ENCODE peak calls at places on chromosome 4, in eight cellular contexts. One of them, this sample, is unnamed.

GRCh38 chr4:90727938-90728337 is 600.7 kb downstream of the CCSER1 start:
- DNase-seq in stimulated activated CD8-positive, alpha-beta memory T cell treated with anti-CD3 and anti-CD28 coated beads, Interleukin-12 subunit alpha, Interleukin-12 subunit beta, amount 100 ng/mL, for 4 hours: no peak
- DNase-seq in KG1: no peak
- DNase-seq in right cardiac atrium: no peak
- DNase-seq in brain pericyte: no peak
- DNase-seq in T-cell: no peak
- DNase-seq in choroid plexus epithelial cell: peak
- DNase-seq in NCI-H2081: no peak
- DNase-seq in this sample: no peak

GRCh38 chr4:87399148-87399547 is 8.2 kb upstream of the HSD17B11 start:
- DNase-seq in KG1: no peak
- DNase-seq in stimulated activated CD8-positive, alpha-beta memory T cell treated with anti-CD3 and anti-CD28 coated beads, Interleukin-12 subunit alpha, Interleukin-12 subunit beta, amount 100 ng/mL, for 4 hours: no peak
- DNase-seq in right cardiac atrium: no peak
- DNase-seq in brain pericyte: no peak
- DNase-seq in choroid plexus epithelial cell: no peak
- DNase-seq in NCI-H2081: no peak
- DNase-seq in T-cell: no peak
- DNase-seq in this sample: no peak

GRCh38 chr4:70895405-70895804 is 6.8 kb upstream of the MOB1B start:
- DNase-seq in T-cell: no peak
- DNase-seq in stimulated activated CD8-positive, alpha-beta memory T cell treated with anti-CD3 and anti-CD28 coated beads, Interleukin-12 subunit alpha, Interleukin-12 subunit beta, amount 100 ng/mL, for 4 hours: no peak
- DNase-seq in right cardiac atrium: no peak
- DNase-seq in KG1: no peak
- DNase-seq in choroid plexus epithelial cell: no peak
- DNase-seq in NCI-H2081: peak
- DNase-seq in brain pericyte: no peak
- DNase-seq in this sample: no peak

GRCh38 chr4:182806259-182807252 is 110.6 kb downstream of the DCTD start:
- DNase-seq in choroid plexus epithelial cell: peak
- DNase-seq in stimulated activated CD8-positive, alpha-beta memory T cell treated with anti-CD3 and anti-CD28 coated beads, Interleukin-12 subunit alpha, Interleukin-12 subunit beta, amount 100 ng/mL, for 4 hours: peak
- DNase-seq in right cardiac atrium: peak
- DNase-seq in T-cell: peak
- DNase-seq in KG1: no peak
- DNase-seq in NCI-H2081: peak
- DNase-seq in brain pericyte: peak
- DNase-seq in this sample: no peak

GRCh38 chr4:126604273-126604867 is 1028.4 kb upstream of the INTU start:
- DNase-seq in stimulated activated CD8-positive, alpha-beta memory T cell treated with anti-CD3 and anti-CD28 coated beads, Interleukin-12 subunit alpha, Interleukin-12 subunit beta, amount 100 ng/mL, for 4 hours: no peak
- DNase-seq in choroid plexus epithelial cell: peak
- DNase-seq in KG1: no peak
- DNase-seq in T-cell: no peak
- DNase-seq in NCI-H2081: peak
- DNase-seq in brain pericyte: no peak
- DNase-seq in right cardiac atrium: peak
- DNase-seq in this sample: no peak

GRCh38 chr4:26028793-26029511 is 114.9 kb downstream of the SMIM20 start:
- DNase-seq in right cardiac atrium: peak
- DNase-seq in KG1: peak
- DNase-seq in brain pericyte: no peak
- DNase-seq in NCI-H2081: no peak
- DNase-seq in stimulated activated CD8-positive, alpha-beta memory T cell treated with anti-CD3 and anti-CD28 coated beads, Interleukin-12 subunit alpha, Interleukin-12 subunit beta, amount 100 ng/mL, for 4 hours: peak
- DNase-seq in T-cell: peak
- DNase-seq in choroid plexus epithelial cell: peak
- DNase-seq in this sample: peak

GRCh38 chr4:57153207-57153606 is 43.0 kb upstream of the IGFBP7 start:
- DNase-seq in KG1: no peak
- DNase-seq in stimulated activated CD8-positive, alpha-beta memory T cell treated with anti-CD3 and anti-CD28 coated beads, Interleukin-12 subunit alpha, Interleukin-12 subunit beta, amount 100 ng/mL, for 4 hours: no peak
- DNase-seq in T-cell: no peak
- DNase-seq in right cardiac atrium: no peak
- DNase-seq in choroid plexus epithelial cell: no peak
- DNase-seq in brain pericyte: no peak
- DNase-seq in NCI-H2081: no peak
- DNase-seq in this sample: no peak

GRCh38 chr4:95660719-95661118 is 111.9 kb upstream of the UNC5C start:
- DNase-seq in KG1: no peak
- DNase-seq in stimulated activated CD8-positive, alpha-beta memory T cell treated with anti-CD3 and anti-CD28 coated beads, Interleukin-12 subunit alpha, Interleukin-12 subunit beta, amount 100 ng/mL, for 4 hours: no peak
- DNase-seq in NCI-H2081: no peak
- DNase-seq in brain pericyte: no peak
- DNase-seq in T-cell: no peak
- DNase-seq in right cardiac atrium: no peak
- DNase-seq in choroid plexus epithelial cell: no peak
- DNase-seq in this sample: no peak

GRCh38 chr4:82372502-82372873 is 1.3 kb downstream of the HNRNPD start:
- DNase-seq in right cardiac atrium: no peak
- DNase-seq in choroid plexus epithelial cell: peak
- DNase-seq in NCI-H2081: peak
- DNase-seq in KG1: no peak
- DNase-seq in T-cell: peak
- DNase-seq in brain pericyte: no peak
- DNase-seq in stimulated activated CD8-positive, alpha-beta memory T cell treated with anti-CD3 and anti-CD28 coated beads, Interleukin-12 subunit alpha, Interleukin-12 subunit beta, amount 100 ng/mL, for 4 hours: no peak
- DNase-seq in this sample: peak

GRCh38 chr4:56986192-56986591 is 7.5 kb downstream of the POLR2B start:
- DNase-seq in right cardiac atrium: no peak
- DNase-seq in T-cell: no peak
- DNase-seq in brain pericyte: no peak
- DNase-seq in stimulated activated CD8-positive, alpha-beta memory T cell treated with anti-CD3 and anti-CD28 coated beads, Interleukin-12 subunit alpha, Interleukin-12 subunit beta, amount 100 ng/mL, for 4 hours: no peak
- DNase-seq in NCI-H2081: no peak
- DNase-seq in choroid plexus epithelial cell: peak
- DNase-seq in KG1: no peak
- DNase-seq in this sample: no peak

GRCh38 chr4:112031712-112032328 is 113.4 kb upstream of the FAM241A start:
- DNase-seq in stimulated activated CD8-positive, alpha-beta memory T cell treated with anti-CD3 and anti-CD28 coated beads, Interleukin-12 subunit alpha, Interleukin-12 subunit beta, amount 100 ng/mL, for 4 hours: no peak
- DNase-seq in T-cell: no peak
- DNase-seq in right cardiac atrium: no peak
- DNase-seq in NCI-H2081: peak
- DNase-seq in brain pericyte: peak
- DNase-seq in KG1: peak
- DNase-seq in choroid plexus epithelial cell: peak
- DNase-seq in this sample: no peak

GRCh38 chr4:184802203-184803015 is 23.4 kb downstream of the ACSL1 start:
- DNase-seq in brain pericyte: no peak
- DNase-seq in KG1: no peak
- DNase-seq in T-cell: no peak
- DNase-seq in right cardiac atrium: no peak
- DNase-seq in stimulated activated CD8-positive, alpha-beta memory T cell treated with anti-CD3 and anti-CD28 coated beads, Interleukin-12 subunit alpha, Interleukin-12 subunit beta, amount 100 ng/mL, for 4 hours: no peak
- DNase-seq in choroid plexus epithelial cell: no peak
- DNase-seq in NCI-H2081: no peak
- DNase-seq in this sample: no peak

GRCh38 chr4:109010534-109010933 is 247.7 kb upstream of the ETNPPL start:
- DNase-seq in NCI-H2081: no peak
- DNase-seq in T-cell: no peak
- DNase-seq in KG1: no peak
- DNase-seq in stimulated activated CD8-positive, alpha-beta memory T cell treated with anti-CD3 and anti-CD28 coated beads, Interleukin-12 subunit alpha, Interleukin-12 subunit beta, amount 100 ng/mL, for 4 hours: no peak
- DNase-seq in brain pericyte: no peak
- DNase-seq in choroid plexus epithelial cell: peak
- DNase-seq in right cardiac atrium: no peak
- DNase-seq in this sample: no peak

GRCh38 chr4:123481034-123481433 is 84.4 kb downstream of the SPRY1 start:
- DNase-seq in KG1: no peak
- DNase-seq in stimulated activated CD8-positive, alpha-beta memory T cell treated with anti-CD3 and anti-CD28 coated beads, Interleukin-12 subunit alpha, Interleukin-12 subunit beta, amount 100 ng/mL, for 4 hours: no peak
- DNase-seq in NCI-H2081: no peak
- DNase-seq in T-cell: no peak
- DNase-seq in brain pericyte: no peak
- DNase-seq in choroid plexus epithelial cell: peak
- DNase-seq in right cardiac atrium: no peak
- DNase-seq in this sample: no peak

GRCh38 chr4:38381788-38382187 is 282.2 kb upstream of the KLF3 start:
- DNase-seq in brain pericyte: no peak
- DNase-seq in choroid plexus epithelial cell: no peak
- DNase-seq in NCI-H2081: no peak
- DNase-seq in T-cell: no peak
- DNase-seq in stimulated activated CD8-positive, alpha-beta memory T cell treated with anti-CD3 and anti-CD28 coated beads, Interleukin-12 subunit alpha, Interleukin-12 subunit beta, amount 100 ng/mL, for 4 hours: no peak
- DNase-seq in KG1: no peak
- DNase-seq in right cardiac atrium: peak
- DNase-seq in this sample: no peak

GRCh38 chr4:148574941-148575340 is 132.7 kb upstream of the NR3C2 start:
- DNase-seq in stimulated activated CD8-positive, alpha-beta memory T cell treated with anti-CD3 and anti-CD28 coated beads, Interleukin-12 subunit alpha, Interleukin-12 subunit beta, amount 100 ng/mL, for 4 hours: no peak
- DNase-seq in NCI-H2081: no peak
- DNase-seq in brain pericyte: no peak
- DNase-seq in KG1: no peak
- DNase-seq in choroid plexus epithelial cell: no peak
- DNase-seq in T-cell: no peak
- DNase-seq in right cardiac atrium: no peak
- DNase-seq in this sample: no peak

GRCh38 chr4:158809611-158810486 is 41.0 kb downstream of the FNIP2 start:
- DNase-seq in choroid plexus epithelial cell: peak
- DNase-seq in T-cell: no peak
- DNase-seq in right cardiac atrium: no peak
- DNase-seq in brain pericyte: no peak
- DNase-seq in stimulated activated CD8-positive, alpha-beta memory T cell treated with anti-CD3 and anti-CD28 coated beads, Interleukin-12 subunit alpha, Interleukin-12 subunit beta, amount 100 ng/mL, for 4 hours: no peak
- DNase-seq in KG1: no peak
- DNase-seq in NCI-H2081: no peak
- DNase-seq in this sample: no peak

GRCh38 chr4:120995611-120996010 is 73.1 kb upstream of the PRDM5 start:
- DNase-seq in right cardiac atrium: no peak
- DNase-seq in KG1: no peak
- DNase-seq in brain pericyte: no peak
- DNase-seq in stimulated activated CD8-positive, alpha-beta memory T cell treated with anti-CD3 and anti-CD28 coated beads, Interleukin-12 subunit alpha, Interleukin-12 subunit beta, amount 100 ng/mL, for 4 hours: no peak
- DNase-seq in T-cell: no peak
- DNase-seq in choroid plexus epithelial cell: no peak
- DNase-seq in NCI-H2081: no peak
- DNase-seq in this sample: no peak

GRCh38 chr4:148112231-148112982 is 329.8 kb downstream of the NR3C2 start:
- DNase-seq in right cardiac atrium: no peak
- DNase-seq in brain pericyte: no peak
- DNase-seq in stimulated activated CD8-positive, alpha-beta memory T cell treated with anti-CD3 and anti-CD28 coated beads, Interleukin-12 subunit alpha, Interleukin-12 subunit beta, amount 100 ng/mL, for 4 hours: no peak
- DNase-seq in choroid plexus epithelial cell: peak
- DNase-seq in NCI-H2081: no peak
- DNase-seq in KG1: no peak
- DNase-seq in T-cell: no peak
- DNase-seq in this sample: peak

GRCh38 chr4:152328595-152328994 is 207.3 kb downstream of the FBXW7 start:
- DNase-seq in NCI-H2081: no peak
- DNase-seq in choroid plexus epithelial cell: no peak
- DNase-seq in brain pericyte: no peak
- DNase-seq in T-cell: no peak
- DNase-seq in stimulated activated CD8-positive, alpha-beta memory T cell treated with anti-CD3 and anti-CD28 coated beads, Interleukin-12 subunit alpha, Interleukin-12 subunit beta, amount 100 ng/mL, for 4 hours: no peak
- DNase-seq in KG1: no peak
- DNase-seq in right cardiac atrium: no peak
- DNase-seq in this sample: no peak

GRCh38 chr4:86592553-86593249 is 1.4 kb upstream of the PTPN13 start:
- DNase-seq in brain pericyte: no peak
- DNase-seq in stimulated activated CD8-positive, alpha-beta memory T cell treated with anti-CD3 and anti-CD28 coated beads, Interleukin-12 subunit alpha, Interleukin-12 subunit beta, amount 100 ng/mL, for 4 hours: no peak
- DNase-seq in T-cell: no peak
- DNase-seq in NCI-H2081: no peak
- DNase-seq in choroid plexus epithelial cell: peak
- DNase-seq in right cardiac atrium: no peak
- DNase-seq in KG1: no peak
- DNase-seq in this sample: no peak

GRCh38 chr4:109998867-109999303 is 86.2 kb downstream of the EGF start:
- DNase-seq in right cardiac atrium: no peak
- DNase-seq in KG1: peak
- DNase-seq in NCI-H2081: peak
- DNase-seq in brain pericyte: no peak
- DNase-seq in T-cell: no peak
- DNase-seq in choroid plexus epithelial cell: peak
- DNase-seq in stimulated activated CD8-positive, alpha-beta memory T cell treated with anti-CD3 and anti-CD28 coated beads, Interleukin-12 subunit alpha, Interleukin-12 subunit beta, amount 100 ng/mL, for 4 hours: no peak
- DNase-seq in this sample: peak

GRCh38 chr4:168615294-168615693 is 118.4 kb downstream of the PALLD start:
- DNase-seq in NCI-H2081: no peak
- DNase-seq in right cardiac atrium: no peak
- DNase-seq in KG1: no peak
- DNase-seq in brain pericyte: no peak
- DNase-seq in choroid plexus epithelial cell: peak
- DNase-seq in stimulated activated CD8-positive, alpha-beta memory T cell treated with anti-CD3 and anti-CD28 coated beads, Interleukin-12 subunit alpha, Interleukin-12 subunit beta, amount 100 ng/mL, for 4 hours: no peak
- DNase-seq in T-cell: no peak
- DNase-seq in this sample: no peak